ENCODE peak calls at places on chromosomes 12 and 14, in six cellular contexts. One of them, this sample, is unnamed.

GRCh38 chr12:110860833-110861291 is 14.1 kb downstream of the CCDC63 start:
- DNase-seq in K562: no peak
- DNase-seq in HCT116: no peak
- DNase-seq in GM12878: no peak
- DNase-seq in HepG2: no peak
- DNase-seq in H1: no peak
- DNase-seq in this sample: peak

GRCh38 chr12:123916729-123917128 is 55.9 kb downstream of the CCDC92 start:
- DNase-seq in K562: no peak
- DNase-seq in HCT116: no peak
- DNase-seq in GM12878: no peak
- DNase-seq in HepG2: no peak
- DNase-seq in H1: no peak
- DNase-seq in this sample: no peak

GRCh38 chr12:41684997-41685396 is 459.7 kb downstream of the GXYLT1 start:
- DNase-seq in K562: no peak
- DNase-seq in HCT116: no peak
- DNase-seq in GM12878: no peak
- DNase-seq in HepG2: no peak
- DNase-seq in H1: no peak
- DNase-seq in this sample: no peak

GRCh38 chr14:54251356-54251755 is 145.5 kb upstream of the CDKN3 start:
- DNase-seq in K562: no peak
- DNase-seq in HCT116: no peak
- DNase-seq in GM12878: no peak
- DNase-seq in HepG2: no peak
- DNase-seq in H1: no peak
- DNase-seq in this sample: no peak

GRCh38 chr14:102088012-102088792 is 1.4 kb upstream of the HSP90AA1 start:
- DNase-seq in K562: peak
- DNase-seq in HCT116: no peak
- DNase-seq in GM12878: peak
- DNase-seq in HepG2: no peak
- DNase-seq in H1: peak
- DNase-seq in this sample: no peak

GRCh38 chr12:1808036-1808797 is 12.1 kb upstream of the LRTM2 start:
- DNase-seq in K562: no peak
- DNase-seq in HCT116: no peak
- DNase-seq in GM12878: no peak
- DNase-seq in HepG2: no peak
- DNase-seq in H1: no peak
- DNase-seq in this sample: no peak

GRCh38 chr12:123106640-123107359 is 44.1 kb downstream of the PITPNM2 start:
- DNase-seq in K562: peak
- DNase-seq in HCT116: no peak
- DNase-seq in GM12878: no peak
- DNase-seq in HepG2: no peak
- DNase-seq in H1: no peak
- DNase-seq in this sample: no peak

GRCh38 chr12:47413806-47414205 is 292.0 kb downstream of the RPAP3 start:
- DNase-seq in K562: no peak
- DNase-seq in HCT116: no peak
- DNase-seq in GM12878: no peak
- DNase-seq in HepG2: no peak
- DNase-seq in H1: no peak
- DNase-seq in this sample: no peak

GRCh38 chr14:24303988-24304387 is 3.8 kb downstream of the CIDEB start:
- DNase-seq in K562: no peak
- DNase-seq in HCT116: no peak
- DNase-seq in GM12878: no peak
- DNase-seq in HepG2: no peak
- DNase-seq in H1: no peak
- DNase-seq in this sample: no peak

GRCh38 chr14:84254205-84254788 is 1275.6 kb upstream of the FLRT2 start:
- DNase-seq in K562: no peak
- DNase-seq in HCT116: no peak
- DNase-seq in GM12878: no peak
- DNase-seq in HepG2: no peak
- DNase-seq in H1: no peak
- DNase-seq in this sample: peak

GRCh38 chr12:54937376-54937775 is 47.2 kb downstream of the TESPA1 start:
- DNase-seq in K562: no peak
- DNase-seq in HCT116: no peak
- DNase-seq in GM12878: no peak
- DNase-seq in HepG2: no peak
- DNase-seq in H1: no peak
- DNase-seq in this sample: no peak

GRCh38 chr14:54177009-54177408 is 219.8 kb upstream of the CDKN3 start:
- DNase-seq in K562: no peak
- DNase-seq in HCT116: no peak
- DNase-seq in GM12878: no peak
- DNase-seq in HepG2: no peak
- DNase-seq in H1: no peak
- DNase-seq in this sample: no peak

GRCh38 chr12:120267736-120268135 is 2.2 kb upstream of the PXN start:
- DNase-seq in K562: no peak
- DNase-seq in HCT116: no peak
- DNase-seq in GM12878: no peak
- DNase-seq in HepG2: no peak
- DNase-seq in H1: no peak
- DNase-seq in this sample: no peak

GRCh38 chr12:109743076-109743910 is 29.7 kb downstream of the FAM222A start:
- DNase-seq in K562: no peak
- DNase-seq in HCT116: no peak
- DNase-seq in GM12878: no peak
- DNase-seq in HepG2: no peak
- DNase-seq in H1: no peak
- DNase-seq in this sample: no peak

GRCh38 chr12:71415336-71416231 is 24.0 kb upstream of the LGR5 start:
- DNase-seq in K562: peak
- DNase-seq in HCT116: peak
- DNase-seq in GM12878: peak
- DNase-seq in HepG2: peak
- DNase-seq in H1: no peak
- DNase-seq in this sample: peak

GRCh38 chr14:64663174-64663573 is 41.0 kb upstream of the PLEKHG3 start:
- DNase-seq in K562: no peak
- DNase-seq in HCT116: no peak
- DNase-seq in GM12878: no peak
- DNase-seq in HepG2: no peak
- DNase-seq in H1: no peak
- DNase-seq in this sample: no peak

GRCh38 chr12:124618291-124618902 is 51.0 kb upstream of the NCOR2 start:
- DNase-seq in K562: no peak
- DNase-seq in HCT116: no peak
- DNase-seq in GM12878: no peak
- DNase-seq in HepG2: no peak
- DNase-seq in H1: no peak
- DNase-seq in this sample: no peak

GRCh38 chr14:73753887-73754880 is 40.0 kb upstream of the PNMA1 start:
- DNase-seq in K562: no peak
- DNase-seq in HCT116: no peak
- DNase-seq in GM12878: peak
- DNase-seq in HepG2: no peak
- DNase-seq in H1: no peak
- DNase-seq in this sample: no peak

GRCh38 chr12:124756151-124756550 is 107.5 kb downstream of the SCARB1 start:
- DNase-seq in K562: no peak
- DNase-seq in HCT116: no peak
- DNase-seq in GM12878: no peak
- DNase-seq in HepG2: no peak
- DNase-seq in H1: no peak
- DNase-seq in this sample: no peak

GRCh38 chr14:103492156-103492555 is 30.5 kb downstream of the CKB start:
- DNase-seq in K562: no peak
- DNase-seq in HCT116: no peak
- DNase-seq in GM12878: no peak
- DNase-seq in HepG2: no peak
- DNase-seq in H1: no peak
- DNase-seq in this sample: no peak

GRCh38 chr12:27651201-27651600 is 45.0 kb upstream of the REP15 start:
- DNase-seq in K562: no peak
- DNase-seq in HCT116: no peak
- DNase-seq in GM12878: no peak
- DNase-seq in HepG2: no peak
- DNase-seq in H1: no peak
- DNase-seq in this sample: no peak

GRCh38 chr14:69997849-69998248 is 118.6 kb downstream of the SMOC1 start:
- DNase-seq in K562: no peak
- DNase-seq in HCT116: no peak
- DNase-seq in GM12878: no peak
- DNase-seq in HepG2: peak
- DNase-seq in H1: no peak
- DNase-seq in this sample: no peak

GRCh38 chr12:92408072-92408900 is 262.6 kb upstream of the BTG1 start:
- DNase-seq in K562: peak
- DNase-seq in HCT116: peak
- DNase-seq in GM12878: no peak
- DNase-seq in HepG2: peak
- DNase-seq in H1: peak
- DNase-seq in this sample: no peak

GRCh38 chr14:65239897-65240296 is 137.6 kb upstream of the MAX start:
- DNase-seq in K562: no peak
- DNase-seq in HCT116: no peak
- DNase-seq in GM12878: no peak
- DNase-seq in HepG2: no peak
- DNase-seq in H1: no peak
- DNase-seq in this sample: no peak

GRCh38 chr12:79546461-79547043 is 144.2 kb downstream of the PAWR start:
- DNase-seq in K562: no peak
- DNase-seq in HCT116: no peak
- DNase-seq in GM12878: no peak
- DNase-seq in HepG2: no peak
- DNase-seq in H1: no peak
- DNase-seq in this sample: no peak

GRCh38 chr12:57620936-57621496 is 9.8 kb downstream of the ARHGEF25 start:
- DNase-seq in K562: no peak
- DNase-seq in HCT116: no peak
- DNase-seq in GM12878: no peak
- DNase-seq in HepG2: no peak
- DNase-seq in H1: peak
- DNase-seq in this sample: no peak

GRCh38 chr14:60648169-60648933 is 926 bp downstream of the SIX1 start:
- DNase-seq in K562: peak
- DNase-seq in HCT116: no peak
- DNase-seq in GM12878: no peak
- DNase-seq in HepG2: no peak
- DNase-seq in H1: no peak
- DNase-seq in this sample: no peak

DNA sequence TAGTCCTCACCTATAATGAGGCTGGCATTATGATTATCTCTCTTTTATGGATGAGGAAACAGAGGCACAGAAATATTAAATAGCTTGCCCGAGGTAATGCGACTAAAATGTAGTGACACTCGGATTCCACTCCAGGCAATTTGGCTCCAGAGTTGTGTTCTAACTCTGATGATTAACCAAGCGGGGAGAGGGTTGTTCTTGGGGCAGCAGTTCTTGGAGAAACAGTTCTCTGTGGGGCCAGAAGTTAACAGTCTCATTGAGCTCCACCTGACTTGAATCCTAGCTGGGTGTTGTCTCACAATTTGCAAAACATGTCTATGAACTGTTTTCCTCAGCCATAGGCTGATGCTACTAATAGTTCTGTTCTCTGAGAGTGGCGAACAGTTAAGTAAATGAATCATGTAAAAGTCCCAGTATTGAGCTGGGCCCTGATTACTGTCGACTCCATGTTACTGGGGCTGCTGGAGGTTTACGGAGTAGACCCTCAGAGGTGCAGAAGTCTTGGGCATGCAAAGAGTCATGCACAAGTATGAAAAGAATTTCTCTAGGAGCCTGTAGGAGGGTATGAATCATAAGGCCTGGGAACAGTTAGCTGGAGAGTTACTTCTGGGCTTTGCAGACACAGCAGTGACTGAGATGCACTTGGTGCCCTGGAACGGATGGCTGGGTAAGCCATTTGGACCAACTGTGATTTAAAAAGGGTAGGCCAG is 15.4 kb upstream of the NIN start:
- DNase-seq in K562: no peak
- DNase-seq in HCT116: no peak
- DNase-seq in GM12878: no peak
- DNase-seq in HepG2: no peak
- DNase-seq in H1: no peak
- DNase-seq in this sample: no peak
- TF ChIP-seq ZNF274 in K562: no peak
- TF ChIP-seq ZNF274 in HCT116: no peak
- TF ChIP-seq ZNF274 in GM12878: no peak
- TF ChIP-seq ZNF274 in HepG2: no peak
- TF ChIP-seq ZNF274 in H1: no peak
- TF ChIP-seq ZNF274 in this sample: no peak

DNA sequence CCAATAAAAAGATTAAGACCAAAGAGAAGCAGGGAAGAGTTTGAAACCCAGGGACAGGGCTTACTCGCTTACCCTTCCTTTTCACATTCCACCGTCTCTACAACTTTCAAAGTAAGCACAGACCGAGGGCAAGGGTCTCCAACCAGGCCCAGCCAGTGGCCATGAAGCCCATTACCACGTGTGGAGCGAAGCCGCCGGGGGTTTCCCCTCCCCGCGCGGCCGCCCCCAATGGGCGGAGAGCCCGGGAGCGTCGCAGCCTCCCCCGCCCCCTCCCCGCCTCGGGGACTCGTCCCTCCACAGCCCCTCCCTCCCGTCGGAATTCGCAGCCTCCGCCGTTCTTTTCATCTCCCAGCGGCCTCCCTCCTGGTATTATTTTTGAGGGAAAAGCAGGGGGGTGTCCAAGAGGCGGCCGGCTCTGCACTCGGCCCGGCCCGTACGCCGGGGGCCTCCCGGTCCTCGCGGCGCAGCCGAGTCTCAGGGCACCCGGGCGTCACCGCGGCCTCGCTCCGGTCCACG is 666 bp downstream of the NAP1L1 start:
- DNase-seq in K562: peak
- DNase-seq in HCT116: no peak
- DNase-seq in GM12878: no peak
- DNase-seq in HepG2: peak
- DNase-seq in H1: peak
- DNase-seq in this sample: peak
- TF ChIP-seq ZNF274 in K562: no peak
- TF ChIP-seq ZNF274 in HCT116: no peak
- TF ChIP-seq ZNF274 in GM12878: no peak
- TF ChIP-seq ZNF274 in HepG2: no peak
- TF ChIP-seq ZNF274 in H1: no peak
- TF ChIP-seq ZNF274 in this sample: no peak

GRCh38 chr12:19546611-19547162 is 107.4 kb downstream of the AEBP2 start:
- DNase-seq in K562: no peak
- DNase-seq in HCT116: no peak
- DNase-seq in GM12878: no peak
- DNase-seq in HepG2: no peak
- DNase-seq in H1: no peak
- DNase-seq in this sample: no peak
- TF ChIP-seq ZNF274 in K562: no peak
- TF ChIP-seq ZNF274 in HCT116: no peak
- TF ChIP-seq ZNF274 in GM12878: no peak
- TF ChIP-seq ZNF274 in HepG2: no peak
- TF ChIP-seq ZNF274 in H1: no peak
- TF ChIP-seq ZNF274 in this sample: no peak

DNA sequence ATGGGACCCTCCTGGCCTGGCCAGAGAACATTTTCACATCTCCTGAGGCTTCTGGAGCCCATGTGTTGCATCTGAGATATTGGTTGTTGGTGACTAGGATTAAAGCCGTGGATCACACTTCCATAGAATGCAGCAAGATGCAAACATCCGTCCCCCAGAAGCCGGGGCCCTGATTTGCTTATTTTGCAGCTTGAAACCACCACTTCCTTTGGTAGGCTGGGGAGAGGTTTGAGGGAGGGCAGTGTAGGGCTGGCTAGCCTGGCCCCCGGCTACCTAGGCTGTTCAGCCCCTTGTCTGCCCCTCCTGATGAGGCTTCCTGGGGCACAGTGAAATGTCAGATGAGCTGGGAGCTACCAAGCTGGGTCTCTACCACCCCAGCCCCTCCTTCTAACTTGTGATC is 209.7 kb upstream of the PWP1 start:
- DNase-seq in K562: no peak
- DNase-seq in HCT116: no peak
- DNase-seq in GM12878: no peak
- DNase-seq in HepG2: no peak
- DNase-seq in H1: no peak
- DNase-seq in this sample: no peak
- TF ChIP-seq ZNF274 in K562: no peak
- TF ChIP-seq ZNF274 in HCT116: no peak
- TF ChIP-seq ZNF274 in GM12878: no peak
- TF ChIP-seq ZNF274 in HepG2: no peak
- TF ChIP-seq ZNF274 in H1: no peak
- TF ChIP-seq ZNF274 in this sample: no peak